ENCODE peak calls at places on chromosomes 3 and 15, in ten cellular contexts. Z is hepatocyte; T is breast epithelium; M is CD8-positive, alpha-beta T cell; U is Panc1; N is CD8-positive, alpha-beta memory T cell; F is heart right ventricle; K is esophagus muscularis mucosa; O is kidney; P is MM.1S. R is an unnamed sample.
A peak's percentile ranks its signal among the peaks of the same experiment; 100 is the strongest.

GRCh38 chr3:133181364-133182254 is 143.4 kb downstream of the TMEM108 start:
- DNase-seq in Z (no peak), T (no peak), M (no peak), U (no peak), N (no peak), F (no peak), K (no peak), O (no peak), P (no peak), R (no peak)

GRCh38 chr15:71103102-71103676 is 12.1 kb upstream of the THSD4 start:
- DNase-seq in Z (peak; percentile 34), T (no peak), M (no peak), U (no peak), N (no peak), F (no peak), K (no peak), O (no peak), P (peak; percentile 82), R (no peak)

GRCh38 chr3:195893916-195894315 is 14.4 kb downstream of the TNK2 start:
- DNase-seq in Z (no peak), T (no peak), M (no peak), U (no peak), N (no peak), F (no peak), K (no peak), O (no peak), P (no peak), R (no peak)

GRCh38 chr3:56858331-56858730 is 56.6 kb upstream of the ARHGEF3 start:
- DNase-seq in Z (no peak), T (no peak), M (peak; percentile 13), U (no peak), N (no peak), F (no peak), K (no peak), O (no peak), P (no peak), R (no peak)

GRCh38 chr15:71048913-71049675 is 66.2 kb upstream of the THSD4 start:
- DNase-seq in Z (peak; percentile 4), T (no peak), M (no peak), U (no peak), N (no peak), F (no peak), K (no peak), O (no peak), P (no peak), R (no peak)

GRCh38 chr3:52450489-52451236 is 3.2 kb downstream of the TNNC1 start:
- DNase-seq in Z (no peak), T (no peak), M (no peak), U (no peak), N (no peak), F (no peak), K (no peak), O (peak; percentile 72), P (no peak), R (no peak)

GRCh38 chr3:152671998-152672649 is 162.8 kb upstream of the P2RY1 start:
- DNase-seq in Z (no peak), T (no peak), M (no peak), U (no peak), N (no peak), F (peak; percentile 16), K (no peak), O (no peak), P (no peak), R (no peak)

GRCh38 chr3:9732080-9732752 is 681 bp downstream of the BRPF1 start:
- DNase-seq in Z (peak; percentile 42), T (no peak), M (peak; percentile 54), U (no peak), N (peak; percentile 38), F (no peak), K (no peak), O (peak; percentile 82), P (peak; percentile 17), R (peak; percentile 34)

GRCh38 chr15:85642693-85643058 is 152.0 kb downstream of the KLHL25 start:
- DNase-seq in Z (peak; percentile 35), T (no peak), M (no peak), U (no peak), N (no peak), F (peak; percentile 85), K (no peak), O (no peak), P (no peak), R (no peak)

DNA sequence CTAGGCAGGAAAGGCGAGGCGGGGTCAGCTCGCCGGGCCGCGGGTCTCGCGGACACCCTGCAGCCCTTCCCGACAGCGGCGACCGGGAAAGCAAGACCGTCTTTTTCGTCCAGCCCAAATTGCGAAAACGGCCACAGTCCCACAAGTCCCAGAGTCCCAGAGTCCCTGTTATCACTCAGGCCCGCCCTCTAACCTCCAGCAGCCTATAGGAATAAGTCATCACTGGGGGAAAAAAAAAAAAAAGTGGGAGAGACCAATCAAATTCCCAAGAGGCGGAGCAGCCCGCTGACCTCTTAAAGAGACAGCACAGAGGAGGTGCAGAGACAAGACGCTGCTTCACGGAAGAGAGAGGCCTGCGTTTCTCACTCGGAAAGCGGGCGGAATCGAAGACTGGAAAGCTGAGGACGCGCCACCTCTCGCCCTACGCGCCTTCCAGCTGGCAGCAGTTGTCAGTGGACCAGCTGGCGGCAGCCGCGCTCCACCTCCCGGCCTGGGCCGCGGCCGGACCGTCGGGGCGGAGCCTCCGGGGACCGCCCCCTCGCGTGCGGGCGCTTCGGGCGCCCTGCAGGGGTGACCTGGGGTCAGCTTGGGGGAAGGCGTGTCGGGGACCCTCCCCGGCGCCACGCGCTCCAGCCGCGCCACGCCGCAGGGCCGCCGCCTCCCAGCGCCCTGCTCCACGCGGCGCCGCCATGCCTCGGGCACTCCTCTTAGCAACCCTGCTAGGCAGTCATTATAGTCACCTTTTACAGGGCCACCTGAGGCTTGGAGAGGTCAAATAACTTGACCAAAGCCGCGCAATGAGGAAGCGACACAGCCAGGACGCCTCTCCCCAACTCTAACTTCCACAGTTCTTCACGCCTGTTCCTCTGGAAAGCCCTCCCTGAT is at the start of gene TPRA1:
- DNase-seq in Z (peak; percentile 96), T (peak; percentile 78), M (peak; percentile 79), U (peak; percentile 95), N (peak; percentile 88), F (peak; percentile 94), K (peak; percentile 97), O (peak; percentile 96), P (peak; percentile 98), R (peak; percentile 96)
- H3K4me1 ChIP-seq in Z (peaks cover 14% of the 10 kb centered on the region), T (peaks cover 14% of the 10 kb centered on the region), M (peaks cover 20% of the 10 kb centered on the region), U (peaks cover 18% of the 10 kb centered on the region), N (peaks cover 17% of the 10 kb centered on the region), F (peaks cover 19% of the 10 kb centered on the region), K (peaks cover 50% of the 10 kb centered on the region), O (peaks cover 24% of the 10 kb centered on the region), P (peaks cover 17% of the 10 kb centered on the region), R (peaks cover 19% of the 10 kb centered on the region)

GRCh38 chr3:123412811-123413588 is 35.9 kb downstream of the ADCY5 start:
- DNase-seq in Z (peak; percentile 46), T (no peak), M (no peak), U (no peak), N (no peak), F (peak; percentile 68), K (no peak), O (peak; percentile 80), P (no peak), R (no peak)
- H3K4me1 ChIP-seq in Z (peaks cover 59% of the 10 kb centered on the region), T (no peaks in the 10 kb centered on the region), M (no peaks in the 10 kb centered on the region), U (no peaks in the 10 kb centered on the region), N (no peaks in the 10 kb centered on the region), F (peaks cover 39% of the 10 kb centered on the region), K (peaks cover 99% of the 10 kb centered on the region), O (peaks cover 41% of the 10 kb centered on the region), P (no peaks in the 10 kb centered on the region), R (peaks cover 35% of the 10 kb centered on the region)

DNA sequence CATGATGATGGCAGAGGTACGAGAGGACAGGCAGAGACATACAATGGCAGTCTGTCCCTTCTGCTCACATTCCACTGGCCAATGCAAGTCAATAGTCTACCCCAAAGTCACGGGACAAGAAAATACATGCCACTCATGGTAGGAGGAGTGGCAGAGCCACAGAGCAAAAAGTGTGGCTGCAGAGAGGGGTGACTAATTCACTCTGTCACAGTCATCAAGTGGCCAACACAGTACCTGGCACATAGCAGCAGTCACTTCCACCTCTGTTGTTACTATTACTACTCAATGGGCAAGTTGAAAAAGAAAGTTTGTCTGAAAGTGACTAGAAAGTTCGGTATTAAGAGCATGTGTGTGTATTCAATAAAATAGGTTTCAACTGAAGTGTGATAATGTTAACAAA is 91.4 kb downstream of the SMAD3 start:
- DNase-seq in Z (no peak), T (no peak), M (no peak), U (no peak), N (no peak), F (no peak), K (no peak), O (no peak), P (no peak), R (no peak)
- H3K4me1 ChIP-seq in Z (peaks cover 4% of the 10 kb centered on the region), T (no peaks in the 10 kb centered on the region), M (peaks cover 5% of the 10 kb centered on the region), U (peaks cover 94% of the 10 kb centered on the region), N (peaks cover 14% of the 10 kb centered on the region), F (no peaks in the 10 kb centered on the region), K (peaks cover 38% of the 10 kb centered on the region), O (peaks cover 11% of the 10 kb centered on the region), P (no peaks in the 10 kb centered on the region), R (no peaks in the 10 kb centered on the region)

DNA sequence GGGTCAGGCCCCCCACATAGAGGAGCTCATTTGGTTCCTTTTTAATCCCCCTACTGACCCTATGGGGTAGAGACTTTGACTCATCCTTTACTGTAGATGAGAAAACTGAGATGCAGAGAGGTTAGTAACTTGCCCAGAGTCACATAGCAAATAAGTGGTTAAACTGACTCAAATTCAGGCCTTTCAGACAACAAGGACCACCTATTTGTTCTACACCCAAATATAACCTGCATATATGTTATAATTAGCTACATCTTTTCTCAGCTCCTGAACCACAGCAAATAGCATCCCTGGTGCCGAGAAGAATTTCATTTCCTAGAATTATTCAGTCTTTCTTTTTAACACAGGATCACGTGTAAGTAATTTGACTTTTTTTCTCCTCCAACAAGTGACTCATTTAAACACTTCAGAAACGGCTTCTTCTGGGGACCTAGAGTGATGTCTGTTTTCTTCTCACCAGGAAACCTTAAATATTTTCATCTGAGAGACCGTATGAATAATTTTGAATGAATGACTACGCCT is 57.4 kb downstream of the MGLL start:
- DNase-seq in Z (no peak), T (no peak), M (no peak), U (no peak), N (no peak), F (no peak), K (no peak), O (no peak), P (no peak), R (no peak)
- H3K4me1 ChIP-seq in Z (no peaks in the 10 kb centered on the region), T (no peaks in the 10 kb centered on the region), M (peaks cover 21% of the 10 kb centered on the region), U (no peaks in the 10 kb centered on the region), N (no peaks in the 10 kb centered on the region), F (peaks cover 16% of the 10 kb centered on the region), K (peaks cover 62% of the 10 kb centered on the region), O (peaks cover 23% of the 10 kb centered on the region), P (no peaks in the 10 kb centered on the region), R (peaks cover 23% of the 10 kb centered on the region)

GRCh38 chr3:98536456-98537017 is 4.8 kb downstream of the GPR15 start:
- DNase-seq in Z (no peak), T (no peak), M (no peak), U (no peak), N (no peak), F (no peak), K (no peak), O (no peak), P (no peak), R (no peak)
- H3K4me1 ChIP-seq in Z (no peaks in the 10 kb centered on the region), T (no peaks in the 10 kb centered on the region), M (no peaks in the 10 kb centered on the region), U (no peaks in the 10 kb centered on the region), N (no peaks in the 10 kb centered on the region), F (no peaks in the 10 kb centered on the region), K (no peaks in the 10 kb centered on the region), O (no peaks in the 10 kb centered on the region), P (peaks cover 16% of the 10 kb centered on the region), R (no peaks in the 10 kb centered on the region)

GRCh38 chr3:38372214-38372601 is 25.6 kb downstream of the XYLB start:
- DNase-seq in Z (no peak), T (no peak), M (no peak), U (no peak), N (no peak), F (no peak), K (no peak), O (no peak), P (no peak), R (no peak)
- H3K4me1 ChIP-seq in Z (no peaks in the 10 kb centered on the region), T (no peaks in the 10 kb centered on the region), M (peaks cover 26% of the 10 kb centered on the region), U (no peaks in the 10 kb centered on the region), N (peaks cover 35% of the 10 kb centered on the region), F (no peaks in the 10 kb centered on the region), K (no peaks in the 10 kb centered on the region), O (no peaks in the 10 kb centered on the region), P (no peaks in the 10 kb centered on the region), R (no peaks in the 10 kb centered on the region)

GRCh38 chr3:172145287-172145686 is 105.9 kb downstream of the FNDC3B start:
- DNase-seq in Z (no peak), T (no peak), M (no peak), U (no peak), N (no peak), F (no peak), K (no peak), O (no peak), P (peak; percentile 71), R (no peak)
- H3K4me1 ChIP-seq in Z (peaks cover 27% of the 10 kb centered on the region), T (no peaks in the 10 kb centered on the region), M (no peaks in the 10 kb centered on the region), U (peaks cover 78% of the 10 kb centered on the region), N (peaks cover 8% of the 10 kb centered on the region), F (peaks cover 13% of the 10 kb centered on the region), K (peaks cover 26% of the 10 kb centered on the region), O (peaks cover 12% of the 10 kb centered on the region), P (peaks cover 66% of the 10 kb centered on the region), R (peaks cover 30% of the 10 kb centered on the region)